ENCODE peak calls at places on chromosomes 4 and X, in seven cellular contexts. One of them, this sample, is unnamed.

GRCh38 chr4:176569301-176569700 is 223.4 kb downstream of the VEGFC start:
- DNase-seq in GM23248: peak
- DNase-seq in astrocyte of the spinal cord: no peak
- DNase-seq in choroid plexus epithelial cell: peak
- DNase-seq in fibroblast of lung: no peak
- DNase-seq in Peyer's patch: no peak
- DNase-seq in fibroblast of mammary gland: peak
- DNase-seq in this sample: no peak

GRCh38 chr4:176999943-177000543 is 207.3 kb upstream of the VEGFC start:
- DNase-seq in GM23248: no peak
- DNase-seq in Peyer's patch: no peak
- DNase-seq in fibroblast of mammary gland: no peak
- DNase-seq in astrocyte of the spinal cord: no peak
- DNase-seq in choroid plexus epithelial cell: no peak
- DNase-seq in fibroblast of lung: no peak
- DNase-seq in this sample: no peak

GRCh38 chr4:156060661-156061060 is 107.0 kb upstream of the CTSO start:
- DNase-seq in choroid plexus epithelial cell: no peak
- DNase-seq in astrocyte of the spinal cord: no peak
- DNase-seq in fibroblast of mammary gland: no peak
- DNase-seq in GM23248: no peak
- DNase-seq in fibroblast of lung: no peak
- DNase-seq in Peyer's patch: no peak
- DNase-seq in this sample: no peak

GRCh38 chr4:122151982-122152698 is at the start of gene BLTP1:
- DNase-seq in fibroblast of lung: peak
- DNase-seq in fibroblast of mammary gland: peak
- DNase-seq in Peyer's patch: peak
- DNase-seq in astrocyte of the spinal cord: peak
- DNase-seq in choroid plexus epithelial cell: peak
- DNase-seq in GM23248: peak
- DNase-seq in this sample: peak

GRCh38 chr4:10605746-10606482 is 78.7 kb downstream of the CLNK start:
- DNase-seq in GM23248: peak
- DNase-seq in astrocyte of the spinal cord: peak
- DNase-seq in Peyer's patch: no peak
- DNase-seq in fibroblast of mammary gland: peak
- DNase-seq in fibroblast of lung: peak
- DNase-seq in choroid plexus epithelial cell: peak
- DNase-seq in this sample: no peak

GRCh38 chr4:27089186-27089585 is 228.5 kb downstream of the STIM2 start:
- DNase-seq in Peyer's patch: no peak
- DNase-seq in choroid plexus epithelial cell: no peak
- DNase-seq in GM23248: no peak
- DNase-seq in fibroblast of mammary gland: no peak
- DNase-seq in fibroblast of lung: no peak
- DNase-seq in astrocyte of the spinal cord: no peak
- DNase-seq in this sample: no peak

GRCh38 chr4:114393295-114394038 is 205.1 kb upstream of the UGT8 start:
- DNase-seq in choroid plexus epithelial cell: no peak
- DNase-seq in Peyer's patch: no peak
- DNase-seq in GM23248: no peak
- DNase-seq in fibroblast of lung: peak
- DNase-seq in fibroblast of mammary gland: no peak
- DNase-seq in astrocyte of the spinal cord: no peak
- DNase-seq in this sample: no peak

GRCh38 chr4:82213485-82214162 is 160.2 kb downstream of the HNRNPD start:
- DNase-seq in fibroblast of lung: no peak
- DNase-seq in fibroblast of mammary gland: no peak
- DNase-seq in choroid plexus epithelial cell: no peak
- DNase-seq in astrocyte of the spinal cord: no peak
- DNase-seq in Peyer's patch: no peak
- DNase-seq in GM23248: no peak
- DNase-seq in this sample: no peak

GRCh38 chr4:74793757-74794340 is 474 bp downstream of the BTC start:
- DNase-seq in choroid plexus epithelial cell: peak
- DNase-seq in astrocyte of the spinal cord: peak
- DNase-seq in fibroblast of lung: peak
- DNase-seq in GM23248: peak
- DNase-seq in fibroblast of mammary gland: peak
- DNase-seq in Peyer's patch: peak
- DNase-seq in this sample: peak

GRCh38 chrX:57135287-57135686 is 1.9 kb downstream of the SPIN2A start:
- DNase-seq in Peyer's patch: no peak
- DNase-seq in GM23248: no peak
- DNase-seq in fibroblast of mammary gland: no peak
- DNase-seq in astrocyte of the spinal cord: no peak
- DNase-seq in fibroblast of lung: no peak
- DNase-seq in choroid plexus epithelial cell: no peak
- DNase-seq in this sample: no peak

GRCh38 chrX:19889582-19890342 is 2.4 kb upstream of the SH3KBP1 start:
- DNase-seq in fibroblast of mammary gland: peak
- DNase-seq in GM23248: peak
- DNase-seq in choroid plexus epithelial cell: peak
- DNase-seq in astrocyte of the spinal cord: peak
- DNase-seq in fibroblast of lung: peak
- DNase-seq in Peyer's patch: no peak
- DNase-seq in this sample: peak

GRCh38 chr4:124931050-124931449 is 218.5 kb upstream of the ANKRD50 start:
- DNase-seq in choroid plexus epithelial cell: peak
- DNase-seq in fibroblast of mammary gland: peak
- DNase-seq in GM23248: no peak
- DNase-seq in astrocyte of the spinal cord: peak
- DNase-seq in Peyer's patch: no peak
- DNase-seq in fibroblast of lung: peak
- DNase-seq in this sample: peak

GRCh38 chr4:113069212-113069892 is 19.9 kb downstream of the ANK2 start:
- DNase-seq in fibroblast of lung: peak
- DNase-seq in GM23248: peak
- DNase-seq in astrocyte of the spinal cord: peak
- DNase-seq in Peyer's patch: no peak
- DNase-seq in fibroblast of mammary gland: peak
- DNase-seq in choroid plexus epithelial cell: no peak
- DNase-seq in this sample: no peak

GRCh38 chrX:38452603-38453002 is 100.2 kb downstream of the OTC start:
- DNase-seq in fibroblast of mammary gland: no peak
- DNase-seq in astrocyte of the spinal cord: no peak
- DNase-seq in GM23248: no peak
- DNase-seq in Peyer's patch: no peak
- DNase-seq in fibroblast of lung: no peak
- DNase-seq in choroid plexus epithelial cell: no peak
- DNase-seq in this sample: no peak

GRCh38 chrX:101219840-101220191 is 230 bp downstream of the DRP2 start:
- DNase-seq in choroid plexus epithelial cell: peak
- DNase-seq in GM23248: peak
- DNase-seq in astrocyte of the spinal cord: peak
- DNase-seq in fibroblast of lung: peak
- DNase-seq in fibroblast of mammary gland: no peak
- DNase-seq in Peyer's patch: no peak
- DNase-seq in this sample: peak

GRCh38 chr4:56424697-56425514 is 10.5 kb downstream of the PPAT start:
- DNase-seq in GM23248: peak
- DNase-seq in Peyer's patch: no peak
- DNase-seq in choroid plexus epithelial cell: peak
- DNase-seq in fibroblast of mammary gland: peak
- DNase-seq in fibroblast of lung: peak
- DNase-seq in astrocyte of the spinal cord: peak
- DNase-seq in this sample: peak

GRCh38 chr4:110020681-110021443 is 108.2 kb downstream of the EGF start:
- DNase-seq in GM23248: no peak
- DNase-seq in fibroblast of mammary gland: no peak
- DNase-seq in astrocyte of the spinal cord: no peak
- DNase-seq in Peyer's patch: no peak
- DNase-seq in choroid plexus epithelial cell: no peak
- DNase-seq in fibroblast of lung: no peak
- DNase-seq in this sample: no peak

GRCh38 chr4:126777649-126778048 is 855.1 kb upstream of the INTU start:
- DNase-seq in GM23248: peak
- DNase-seq in fibroblast of lung: peak
- DNase-seq in astrocyte of the spinal cord: peak
- DNase-seq in fibroblast of mammary gland: peak
- DNase-seq in choroid plexus epithelial cell: peak
- DNase-seq in Peyer's patch: no peak
- DNase-seq in this sample: peak

GRCh38 chr4:20483416-20483815 is 216.8 kb upstream of the PACRGL start:
- DNase-seq in fibroblast of mammary gland: peak
- DNase-seq in Peyer's patch: no peak
- DNase-seq in fibroblast of lung: peak
- DNase-seq in choroid plexus epithelial cell: no peak
- DNase-seq in GM23248: no peak
- DNase-seq in astrocyte of the spinal cord: no peak
- DNase-seq in this sample: no peak

GRCh38 chrX:115560978-115561604 is at the start of gene PLS3:
- DNase-seq in fibroblast of lung: peak
- DNase-seq in choroid plexus epithelial cell: peak
- DNase-seq in GM23248: peak
- DNase-seq in fibroblast of mammary gland: peak
- DNase-seq in Peyer's patch: peak
- DNase-seq in astrocyte of the spinal cord: peak
- DNase-seq in this sample: peak

GRCh38 chr4:1010522-1011021 is 854 bp upstream of the FGFRL1 start:
- DNase-seq in choroid plexus epithelial cell: peak
- DNase-seq in Peyer's patch: peak
- DNase-seq in GM23248: peak
- DNase-seq in fibroblast of mammary gland: peak
- DNase-seq in fibroblast of lung: peak
- DNase-seq in astrocyte of the spinal cord: peak
- DNase-seq in this sample: peak

GRCh38 chrX:101957174-101957573 is 25.3 kb upstream of the ZMAT1 start:
- DNase-seq in choroid plexus epithelial cell: no peak
- DNase-seq in fibroblast of lung: no peak
- DNase-seq in astrocyte of the spinal cord: no peak
- DNase-seq in fibroblast of mammary gland: no peak
- DNase-seq in GM23248: no peak
- DNase-seq in Peyer's patch: no peak
- DNase-seq in this sample: no peak

GRCh38 chr4:171812377-171813194 is 618 bp upstream of the GALNTL6 start:
- DNase-seq in Peyer's patch: no peak
- DNase-seq in choroid plexus epithelial cell: peak
- DNase-seq in astrocyte of the spinal cord: no peak
- DNase-seq in fibroblast of mammary gland: no peak
- DNase-seq in fibroblast of lung: peak
- DNase-seq in GM23248: no peak
- DNase-seq in this sample: no peak
- H3K4me3 ChIP-seq in Peyer's patch: peak
- H3K4me3 ChIP-seq in choroid plexus epithelial cell: peak
- H3K4me3 ChIP-seq in astrocyte of the spinal cord: peak
- H3K4me3 ChIP-seq in fibroblast of mammary gland: peak
- H3K4me3 ChIP-seq in fibroblast of lung: peak
- H3K4me3 ChIP-seq in GM23248: peak
- H3K4me3 ChIP-seq in this sample: peak

GRCh38 chrX:64437665-64438064 is 42.4 kb upstream of the MTMR8 start:
- DNase-seq in choroid plexus epithelial cell: no peak
- DNase-seq in Peyer's patch: no peak
- DNase-seq in fibroblast of mammary gland: no peak
- DNase-seq in GM23248: no peak
- DNase-seq in fibroblast of lung: no peak
- DNase-seq in astrocyte of the spinal cord: no peak
- DNase-seq in this sample: no peak
- H3K4me3 ChIP-seq in choroid plexus epithelial cell: no peak
- H3K4me3 ChIP-seq in Peyer's patch: no peak
- H3K4me3 ChIP-seq in fibroblast of mammary gland: no peak
- H3K4me3 ChIP-seq in GM23248: no peak
- H3K4me3 ChIP-seq in fibroblast of lung: no peak
- H3K4me3 ChIP-seq in astrocyte of the spinal cord: no peak
- H3K4me3 ChIP-seq in this sample: no peak

DNA sequence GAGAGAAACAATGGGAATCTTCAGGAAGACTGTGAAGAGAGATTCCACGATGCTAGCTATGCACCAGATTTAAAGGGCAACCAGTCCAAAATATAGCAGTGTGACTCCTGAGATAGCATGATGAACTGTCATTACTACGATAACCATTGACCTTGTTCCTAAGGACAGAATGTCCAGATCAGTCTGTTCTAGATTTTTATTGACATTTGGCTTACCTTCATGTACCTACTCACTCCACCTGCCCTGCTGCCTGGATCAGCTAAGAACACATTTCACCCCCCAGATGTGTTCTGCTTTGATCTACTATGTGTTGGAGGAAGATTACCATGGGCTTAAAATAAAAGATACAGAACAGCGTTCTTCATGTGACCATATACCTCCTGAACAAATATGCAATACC is 50.1 kb downstream of the ELF2 start:
- DNase-seq in Peyer's patch: no peak
- DNase-seq in choroid plexus epithelial cell: no peak
- DNase-seq in GM23248: no peak
- DNase-seq in fibroblast of mammary gland: no peak
- DNase-seq in fibroblast of lung: no peak
- DNase-seq in astrocyte of the spinal cord: no peak
- DNase-seq in this sample: no peak
- H3K4me3 ChIP-seq in Peyer's patch: no peak
- H3K4me3 ChIP-seq in choroid plexus epithelial cell: no peak
- H3K4me3 ChIP-seq in GM23248: no peak
- H3K4me3 ChIP-seq in fibroblast of mammary gland: no peak
- H3K4me3 ChIP-seq in fibroblast of lung: no peak
- H3K4me3 ChIP-seq in astrocyte of the spinal cord: no peak
- H3K4me3 ChIP-seq in this sample: no peak

GRCh38 chr4:6923507-6923906 is 13.9 kb downstream of the TBC1D14 start:
- DNase-seq in fibroblast of lung: no peak
- DNase-seq in astrocyte of the spinal cord: no peak
- DNase-seq in choroid plexus epithelial cell: no peak
- DNase-seq in fibroblast of mammary gland: no peak
- DNase-seq in GM23248: no peak
- DNase-seq in Peyer's patch: no peak
- DNase-seq in this sample: no peak

GRCh38 chr4:6926681-6927478 is 17.3 kb downstream of the TBC1D14 start:
- DNase-seq in astrocyte of the spinal cord: no peak
- DNase-seq in GM23248: no peak
- DNase-seq in Peyer's patch: peak
- DNase-seq in fibroblast of lung: peak
- DNase-seq in choroid plexus epithelial cell: no peak
- DNase-seq in fibroblast of mammary gland: peak
- DNase-seq in this sample: no peak

GRCh38 chr4:6926081-6926480 is 16.5 kb downstream of the TBC1D14 start:
- DNase-seq in astrocyte of the spinal cord: no peak
- DNase-seq in fibroblast of lung: no peak
- DNase-seq in fibroblast of mammary gland: no peak
- DNase-seq in choroid plexus epithelial cell: no peak
- DNase-seq in Peyer's patch: no peak
- DNase-seq in GM23248: no peak
- DNase-seq in this sample: no peak

GRCh38 chr4:6924361-6924779 is 14.7 kb downstream of the TBC1D14 start:
- DNase-seq in choroid plexus epithelial cell: no peak
- DNase-seq in fibroblast of mammary gland: no peak
- DNase-seq in GM23248: no peak
- DNase-seq in Peyer's patch: no peak
- DNase-seq in fibroblast of lung: no peak
- DNase-seq in astrocyte of the spinal cord: no peak
- DNase-seq in this sample: no peak

DNA sequence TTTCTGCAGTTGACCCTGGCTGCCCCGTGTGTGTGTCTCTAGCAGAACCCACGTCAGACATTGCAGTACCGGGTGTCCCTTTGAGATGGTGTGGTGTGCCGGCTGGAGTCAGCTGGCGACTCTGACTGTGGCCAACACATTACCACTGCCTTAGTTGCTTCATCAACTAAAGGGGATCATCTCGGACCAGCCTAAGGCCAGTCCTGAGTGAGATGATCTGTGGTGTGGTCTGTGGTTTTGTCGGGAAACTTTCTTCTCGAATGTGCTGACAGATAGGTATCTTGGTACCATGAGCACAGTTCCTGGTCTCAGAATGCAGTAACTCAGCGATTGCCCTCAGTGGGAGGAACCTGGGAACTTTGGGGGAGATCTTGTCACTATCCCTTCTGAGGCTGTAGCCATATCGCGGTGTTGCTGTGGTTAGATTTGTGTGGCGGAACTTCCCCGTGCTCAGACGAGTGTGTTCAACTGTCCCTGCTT is 15.8 kb downstream of the TBC1D14 start:
- DNase-seq in astrocyte of the spinal cord: no peak
- DNase-seq in GM23248: no peak
- DNase-seq in Peyer's patch: no peak
- DNase-seq in fibroblast of mammary gland: no peak
- DNase-seq in choroid plexus epithelial cell: no peak
- DNase-seq in fibroblast of lung: no peak
- DNase-seq in this sample: no peak
- H3K4me3 ChIP-seq in astrocyte of the spinal cord: no peak
- H3K4me3 ChIP-seq in GM23248: no peak
- H3K4me3 ChIP-seq in Peyer's patch: no peak
- H3K4me3 ChIP-seq in fibroblast of mammary gland: no peak
- H3K4me3 ChIP-seq in choroid plexus epithelial cell: no peak
- H3K4me3 ChIP-seq in fibroblast of lung: no peak
- H3K4me3 ChIP-seq in this sample: no peak